ENCODE peak calls at places on chromosome 9, in six cellular contexts. One of them, this sample, is unnamed. For H3K4me1, the result is how much of the 10 kb centered on the place peaks cover.

GRCh38 chr9:72150653-72151052 is 1.4 kb downstream of the GDA start:
- DNase-seq in CD4-positive, CD25-positive, alpha-beta regulatory T cell: no peak
- DNase-seq in OCI-LY7: no peak
- DNase-seq in HepG2: no peak
- DNase-seq in CD8-positive, alpha-beta T cell: no peak
- DNase-seq in left ventricle myocardium inferior: no peak
- DNase-seq in this sample: no peak

GRCh38 chr9:93307468-93308157 is 123.7 kb downstream of the WNK2 start:
- DNase-seq in OCI-LY7: no peak
- DNase-seq in CD8-positive, alpha-beta T cell: no peak
- DNase-seq in CD4-positive, CD25-positive, alpha-beta regulatory T cell: no peak
- DNase-seq in left ventricle myocardium inferior: no peak
- DNase-seq in HepG2: no peak
- DNase-seq in this sample: peak

GRCh38 chr9:87672586-87672985 is 53.3 kb upstream of the CTSL start:
- DNase-seq in left ventricle myocardium inferior: no peak
- DNase-seq in CD4-positive, CD25-positive, alpha-beta regulatory T cell: no peak
- DNase-seq in OCI-LY7: no peak
- DNase-seq in HepG2: no peak
- DNase-seq in CD8-positive, alpha-beta T cell: no peak
- DNase-seq in this sample: no peak

GRCh38 chr9:116792271-116792670 is 105.2 kb downstream of the TRIM32 start:
- DNase-seq in CD8-positive, alpha-beta T cell: no peak
- DNase-seq in OCI-LY7: no peak
- DNase-seq in left ventricle myocardium inferior: no peak
- DNase-seq in CD4-positive, CD25-positive, alpha-beta regulatory T cell: no peak
- DNase-seq in HepG2: no peak
- DNase-seq in this sample: no peak

GRCh38 chr9:89676281-89676680 is 71.5 kb downstream of the GADD45G start:
- DNase-seq in left ventricle myocardium inferior: peak
- DNase-seq in CD4-positive, CD25-positive, alpha-beta regulatory T cell: no peak
- DNase-seq in CD8-positive, alpha-beta T cell: no peak
- DNase-seq in HepG2: no peak
- DNase-seq in OCI-LY7: no peak
- DNase-seq in this sample: no peak

GRCh38 chr9:89853161-89853560 is 248.3 kb downstream of the GADD45G start:
- DNase-seq in CD8-positive, alpha-beta T cell: no peak
- DNase-seq in left ventricle myocardium inferior: no peak
- DNase-seq in CD4-positive, CD25-positive, alpha-beta regulatory T cell: no peak
- DNase-seq in OCI-LY7: no peak
- DNase-seq in HepG2: no peak
- DNase-seq in this sample: peak

GRCh38 chr9:136686794-136687711 is at the start of gene AGPAT2:
- DNase-seq in HepG2: no peak
- DNase-seq in CD4-positive, CD25-positive, alpha-beta regulatory T cell: peak
- DNase-seq in CD8-positive, alpha-beta T cell: peak
- DNase-seq in left ventricle myocardium inferior: peak
- DNase-seq in OCI-LY7: peak
- DNase-seq in this sample: peak

GRCh38 chr9:105062222-105062850 is 134.4 kb upstream of the ABCA1 start:
- DNase-seq in HepG2: no peak
- DNase-seq in CD8-positive, alpha-beta T cell: no peak
- DNase-seq in left ventricle myocardium inferior: no peak
- DNase-seq in CD4-positive, CD25-positive, alpha-beta regulatory T cell: no peak
- DNase-seq in OCI-LY7: no peak
- DNase-seq in this sample: no peak

GRCh38 chr9:32524558-32525461 is 1.2 kb downstream of the RIGI start:
- DNase-seq in HepG2: peak
- DNase-seq in OCI-LY7: no peak
- DNase-seq in CD8-positive, alpha-beta T cell: peak
- DNase-seq in left ventricle myocardium inferior: no peak
- DNase-seq in CD4-positive, CD25-positive, alpha-beta regulatory T cell: peak
- DNase-seq in this sample: no peak

GRCh38 chr9:112489039-112489546 is 2.5 kb downstream of the KIAA1958 start:
- DNase-seq in OCI-LY7: no peak
- DNase-seq in left ventricle myocardium inferior: no peak
- DNase-seq in HepG2: peak
- DNase-seq in CD8-positive, alpha-beta T cell: no peak
- DNase-seq in CD4-positive, CD25-positive, alpha-beta regulatory T cell: no peak
- DNase-seq in this sample: no peak
- H3K27ac ChIP-seq in OCI-LY7: no peak
- H3K27ac ChIP-seq in left ventricle myocardium inferior: no peak
- H3K27ac ChIP-seq in HepG2: peak
- H3K27ac ChIP-seq in CD8-positive, alpha-beta T cell: no peak
- H3K27ac ChIP-seq in CD4-positive, CD25-positive, alpha-beta regulatory T cell: no peak
- H3K27ac ChIP-seq in this sample: peak

GRCh38 chr9:34577635-34578240 is 11.8 kb downstream of the CNTFR start:
- DNase-seq in OCI-LY7: no peak
- DNase-seq in left ventricle myocardium inferior: no peak
- DNase-seq in CD8-positive, alpha-beta T cell: no peak
- DNase-seq in HepG2: no peak
- DNase-seq in CD4-positive, CD25-positive, alpha-beta regulatory T cell: no peak
- DNase-seq in this sample: no peak
- H3K4me1 ChIP-seq in OCI-LY7: under half
- H3K4me1 ChIP-seq in left ventricle myocardium inferior: under half
- H3K4me1 ChIP-seq in CD8-positive, alpha-beta T cell: under half
- H3K4me1 ChIP-seq in HepG2: under half
- H3K4me1 ChIP-seq in CD4-positive, CD25-positive, alpha-beta regulatory T cell: under half
- H3K4me1 ChIP-seq in this sample: under half

DNA sequence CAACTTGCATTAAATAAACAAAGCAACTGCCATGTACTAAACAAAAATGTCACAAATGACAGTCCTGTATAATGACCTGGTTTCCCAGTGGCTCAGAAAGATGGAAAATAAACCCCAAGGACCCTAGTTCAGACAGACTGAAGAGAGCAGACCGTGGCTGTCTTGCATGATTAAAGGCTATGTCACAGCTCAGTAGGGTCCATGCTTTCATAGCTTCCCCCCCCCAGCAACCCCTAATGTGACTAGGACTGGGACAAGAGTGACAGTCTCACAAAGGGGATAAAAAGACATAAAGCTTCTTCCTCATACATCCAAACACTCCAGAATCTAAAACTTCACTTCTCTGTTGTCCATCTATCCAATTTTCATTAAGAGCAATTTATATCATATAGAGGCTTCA is 113.6 kb downstream of the NR6A1 start:
- DNase-seq in CD8-positive, alpha-beta T cell: no peak
- DNase-seq in OCI-LY7: no peak
- DNase-seq in HepG2: no peak
- DNase-seq in left ventricle myocardium inferior: no peak
- DNase-seq in CD4-positive, CD25-positive, alpha-beta regulatory T cell: no peak
- DNase-seq in this sample: no peak
- H3K27ac ChIP-seq in CD8-positive, alpha-beta T cell: no peak
- H3K27ac ChIP-seq in OCI-LY7: peak
- H3K27ac ChIP-seq in HepG2: no peak
- H3K27ac ChIP-seq in left ventricle myocardium inferior: peak
- H3K27ac ChIP-seq in CD4-positive, CD25-positive, alpha-beta regulatory T cell: no peak
- H3K27ac ChIP-seq in this sample: peak

GRCh38 chr9:97645720-97646119 is 12.1 kb downstream of the NCBP1 start:
- DNase-seq in OCI-LY7: no peak
- DNase-seq in left ventricle myocardium inferior: no peak
- DNase-seq in CD8-positive, alpha-beta T cell: no peak
- DNase-seq in CD4-positive, CD25-positive, alpha-beta regulatory T cell: no peak
- DNase-seq in HepG2: no peak
- DNase-seq in this sample: no peak

GRCh38 chr9:97636903-97637302 is 3.3 kb downstream of the NCBP1 start:
- DNase-seq in CD8-positive, alpha-beta T cell: no peak
- DNase-seq in OCI-LY7: no peak
- DNase-seq in left ventricle myocardium inferior: no peak
- DNase-seq in HepG2: no peak
- DNase-seq in CD4-positive, CD25-positive, alpha-beta regulatory T cell: no peak
- DNase-seq in this sample: no peak

GRCh38 chr9:97635026-97635425 is 1.4 kb downstream of the NCBP1 start:
- DNase-seq in CD8-positive, alpha-beta T cell: no peak
- DNase-seq in left ventricle myocardium inferior: no peak
- DNase-seq in OCI-LY7: no peak
- DNase-seq in CD4-positive, CD25-positive, alpha-beta regulatory T cell: no peak
- DNase-seq in HepG2: no peak
- DNase-seq in this sample: no peak

GRCh38 chr9:97638666-97639065 is 5.0 kb downstream of the NCBP1 start:
- DNase-seq in HepG2: peak
- DNase-seq in CD4-positive, CD25-positive, alpha-beta regulatory T cell: no peak
- DNase-seq in CD8-positive, alpha-beta T cell: no peak
- DNase-seq in OCI-LY7: peak
- DNase-seq in left ventricle myocardium inferior: no peak
- DNase-seq in this sample: no peak

DNA sequence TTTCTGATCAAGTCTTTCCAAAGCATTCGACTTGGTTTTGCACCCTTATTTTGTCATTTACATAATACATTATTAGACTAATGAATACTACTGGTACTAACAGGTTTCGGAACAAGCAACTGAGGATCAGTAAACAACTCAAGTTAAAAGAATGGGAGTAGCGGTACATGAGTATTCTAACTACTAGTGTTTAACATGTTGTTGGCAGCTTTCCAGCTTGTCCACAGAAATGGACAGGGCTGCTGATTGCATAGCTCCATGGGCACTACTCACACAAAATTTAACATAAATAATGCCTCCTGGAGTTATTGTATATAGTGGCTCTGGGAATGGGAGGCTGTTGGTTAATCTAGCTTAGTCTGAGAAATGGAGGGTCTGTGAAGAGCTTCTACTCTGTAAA is 6.7 kb downstream of the NCBP1 start:
- DNase-seq in HepG2: peak
- DNase-seq in CD8-positive, alpha-beta T cell: no peak
- DNase-seq in left ventricle myocardium inferior: no peak
- DNase-seq in CD4-positive, CD25-positive, alpha-beta regulatory T cell: no peak
- DNase-seq in OCI-LY7: no peak
- DNase-seq in this sample: no peak
- H3K4me1 ChIP-seq in HepG2: under half
- H3K4me1 ChIP-seq in CD8-positive, alpha-beta T cell: under half
- H3K4me1 ChIP-seq in left ventricle myocardium inferior: half or more
- H3K4me1 ChIP-seq in CD4-positive, CD25-positive, alpha-beta regulatory T cell: under half
- H3K4me1 ChIP-seq in OCI-LY7: under half
- H3K4me1 ChIP-seq in this sample: under half

DNA sequence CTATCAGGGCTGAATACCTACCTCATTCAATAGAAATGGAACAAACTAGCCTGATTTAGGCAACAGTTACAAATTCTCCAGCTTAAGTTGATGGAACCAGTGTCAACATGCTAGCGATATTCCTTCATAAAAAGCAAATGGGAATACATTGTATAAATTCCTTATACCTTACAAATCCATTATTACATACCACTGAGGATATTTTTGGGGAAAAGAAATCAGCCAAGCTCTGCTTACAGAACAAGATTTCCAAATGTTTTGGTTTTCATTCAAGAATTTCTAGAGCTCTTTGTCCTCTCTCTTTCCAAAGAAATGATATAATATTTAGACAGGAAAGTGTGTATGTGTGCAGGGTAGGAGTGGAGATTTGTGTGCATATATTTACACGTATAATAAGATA is 41.4 kb downstream of the SVEP1 start:
- DNase-seq in HepG2: no peak
- DNase-seq in CD8-positive, alpha-beta T cell: no peak
- DNase-seq in CD4-positive, CD25-positive, alpha-beta regulatory T cell: no peak
- DNase-seq in OCI-LY7: no peak
- DNase-seq in left ventricle myocardium inferior: no peak
- DNase-seq in this sample: no peak
- H3K27ac ChIP-seq in HepG2: no peak
- H3K27ac ChIP-seq in CD8-positive, alpha-beta T cell: no peak
- H3K27ac ChIP-seq in CD4-positive, CD25-positive, alpha-beta regulatory T cell: no peak
- H3K27ac ChIP-seq in OCI-LY7: no peak
- H3K27ac ChIP-seq in left ventricle myocardium inferior: peak
- H3K27ac ChIP-seq in this sample: peak

GRCh38 chr9:2838984-2839367 is 4.9 kb downstream of the PUM3 start:
- DNase-seq in CD4-positive, CD25-positive, alpha-beta regulatory T cell: no peak
- DNase-seq in OCI-LY7: no peak
- DNase-seq in CD8-positive, alpha-beta T cell: no peak
- DNase-seq in HepG2: no peak
- DNase-seq in left ventricle myocardium inferior: no peak
- DNase-seq in this sample: no peak
- H3K4me1 ChIP-seq in CD4-positive, CD25-positive, alpha-beta regulatory T cell: under half
- H3K4me1 ChIP-seq in OCI-LY7: under half
- H3K4me1 ChIP-seq in CD8-positive, alpha-beta T cell: under half
- H3K4me1 ChIP-seq in HepG2: under half
- H3K4me1 ChIP-seq in left ventricle myocardium inferior: half or more
- H3K4me1 ChIP-seq in this sample: under half

DNA sequence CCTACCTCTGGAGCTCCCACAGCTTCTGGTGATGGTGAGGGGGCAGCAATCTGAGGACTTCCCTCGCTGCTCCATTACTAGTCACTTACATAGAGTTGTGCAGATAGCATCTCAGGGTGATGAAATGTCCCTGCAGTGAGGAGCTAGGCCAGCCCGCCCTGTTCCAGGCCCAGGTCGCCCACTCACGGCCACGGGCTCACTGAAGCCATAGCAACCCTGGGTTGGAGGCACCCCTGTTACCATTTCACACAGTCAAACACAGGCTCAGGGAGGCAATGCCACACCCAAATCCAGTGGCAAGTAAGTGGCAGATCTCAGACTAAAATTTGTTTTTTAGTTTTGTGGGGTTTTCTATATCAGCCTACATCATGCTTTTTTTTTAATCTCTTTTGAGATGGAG is 19.6 kb downstream of the SH2D3C start:
- DNase-seq in OCI-LY7: no peak
- DNase-seq in CD8-positive, alpha-beta T cell: no peak
- DNase-seq in HepG2: no peak
- DNase-seq in CD4-positive, CD25-positive, alpha-beta regulatory T cell: no peak
- DNase-seq in left ventricle myocardium inferior: no peak
- DNase-seq in this sample: no peak
- H3K27ac ChIP-seq in OCI-LY7: no peak
- H3K27ac ChIP-seq in CD8-positive, alpha-beta T cell: no peak
- H3K27ac ChIP-seq in HepG2: no peak
- H3K27ac ChIP-seq in CD4-positive, CD25-positive, alpha-beta regulatory T cell: no peak
- H3K27ac ChIP-seq in left ventricle myocardium inferior: peak
- H3K27ac ChIP-seq in this sample: no peak